ENCODE peak calls at places on chromosomes 13 and 19, in six cellular contexts. Y, L, F, I, S and H are unnamed samples.

GRCh38 chr19:6378036-6378435 is 2.3 kb upstream of the PSPN start:
- DNase-seq in Y (peak), L (peak), F (no peak), I (no peak), S (peak), H (no peak)

GRCh38 chr13:77696006-77696862 is 1.3 kb upstream of the SLAIN1 start:
- DNase-seq in Y (no peak), L (no peak), F (no peak), I (no peak), S (no peak), H (no peak)

GRCh38 chr13:60936281-60936680 is 479.4 kb downstream of the PCDH20 start:
- DNase-seq in Y (no peak), L (no peak), F (no peak), I (no peak), S (no peak), H (no peak)

GRCh38 chr19:1449467-1450442 is at the start of gene APC2:
- DNase-seq in Y (no peak), L (no peak), F (no peak), I (no peak), S (no peak), H (no peak)

GRCh38 chr19:46574533-46574932 is 26.6 kb upstream of the CALM3 start:
- DNase-seq in Y (no peak), L (peak), F (no peak), I (no peak), S (no peak), H (no peak)

GRCh38 chr19:15244808-15245207 is 12.6 kb upstream of the EPHX3 start:
- DNase-seq in Y (no peak), L (no peak), F (no peak), I (no peak), S (no peak), H (no peak)

GRCh38 chr19:36916991-36917390 is 859 bp downstream of the ZNF568 start:
- DNase-seq in Y (no peak), L (peak), F (no peak), I (no peak), S (no peak), H (no peak)

GRCh38 chr13:104872153-104872552 is 1663.3 kb downstream of the EFNB2 start:
- DNase-seq in Y (no peak), L (no peak), F (no peak), I (no peak), S (no peak), H (no peak)

GRCh38 chr19:5345895-5346386 is 5.3 kb upstream of the PTPRS start:
- DNase-seq in Y (no peak), L (peak), F (no peak), I (no peak), S (no peak), H (no peak)

GRCh38 chr19:7386308-7386707 is 37.6 kb downstream of the ARHGEF18 start:
- DNase-seq in Y (no peak), L (no peak), F (no peak), I (no peak), S (no peak), H (no peak)

GRCh38 chr19:7857727-7858701 is 16.2 kb downstream of the PRR36 start:
- DNase-seq in Y (no peak), L (no peak), F (no peak), I (no peak), S (no peak), H (no peak)

GRCh38 chr19:17553256-17553655 is 2.2 kb upstream of the COLGALT1 start:
- DNase-seq in Y (peak), L (peak), F (no peak), I (no peak), S (peak), H (no peak)

GRCh38 chr13:102620512-102620911 is 23.7 kb downstream of the TPP2 start:
- DNase-seq in Y (no peak), L (no peak), F (no peak), I (no peak), S (no peak), H (no peak)

GRCh38 chr13:101390461-101390860 is 25.8 kb downstream of the NALCN start:
- DNase-seq in Y (no peak), L (peak), F (no peak), I (no peak), S (no peak), H (no peak)

GRCh38 chr19:50427997-50428425 is 4.7 kb upstream of the MYBPC2 start:
- DNase-seq in Y (peak), L (peak), F (no peak), I (no peak), S (peak), H (peak)

GRCh38 chr13:108786578-108787100 is 157.2 kb downstream of the MYO16 start:
- DNase-seq in Y (no peak), L (no peak), F (no peak), I (no peak), S (no peak), H (no peak)

GRCh38 chr13:112506046-112506445 is 81.9 kb downstream of the TUBGCP3 start:
- DNase-seq in Y (no peak), L (no peak), F (no peak), I (no peak), S (no peak), H (no peak)

GRCh38 chr19:3547301-3547731 is 8.3 kb downstream of the TEKTIP1 start:
- DNase-seq in Y (no peak), L (no peak), F (no peak), I (no peak), S (no peak), H (no peak)

GRCh38 chr19:38250821-38251563 is 5.2 kb downstream of the PPP1R14A start:
- DNase-seq in Y (peak), L (no peak), F (no peak), I (no peak), S (no peak), H (peak)

GRCh38 chr13:53112522-53112921 is 83.9 kb downstream of the OLFM4 start:
- DNase-seq in Y (no peak), L (no peak), F (no peak), I (no peak), S (no peak), H (no peak)

GRCh38 chr19:35037716-35038622 is 3.6 kb upstream of the HPN start:
- DNase-seq in Y (no peak), L (no peak), F (no peak), I (no peak), S (no peak), H (no peak)

GRCh38 chr19:10568826-10569651 is at the start of gene CDKN2D:
- DNase-seq in Y (peak), L (peak), F (peak), I (peak), S (peak), H (peak)

GRCh38 chr19:1967087-1967608 is 26.2 kb downstream of the CSNK1G2 start:
- DNase-seq in Y (no peak), L (no peak), F (no peak), I (no peak), S (no peak), H (no peak)